ENCODE peak calls at places on chromosome 10, in six cellular contexts. T is stimulated activated CD4-positive, alpha-beta T cell treated with anti-CD3 and anti-CD28 coated beads, Interleukin-4, amount 100 ng/mL, for 4 hours; B is A549; M is activated T-cell treated with anti-CD3 and anti-CD28 coated beads, Interleukin-2, amount 50 U/mL, for 48 hours; U is NCI-H524; D is naive thymus-derived CD8-positive, alpha-beta T cell. Y is an unnamed sample.
A peak's percentile ranks its signal among the peaks of the same experiment; 100 is the strongest.

GRCh38 chr10:91088300-91089140 is 131.9 kb upstream of the PCGF5 start:
- DNase-seq in T (no peak), B (peak; percentile 23), M (no peak), U (peak; percentile 1), D (no peak), Y (peak; percentile 27)

GRCh38 chr10:82922755-82923154 is 1047.8 kb downstream of the NRG3 start:
- DNase-seq in T (no peak), B (no peak), M (no peak), U (no peak), D (no peak), Y (peak; percentile 12)

GRCh38 chr10:112815238-112816032 is 134.6 kb upstream of the TCF7L2 start:
- DNase-seq in T (no peak), B (no peak), M (no peak), U (no peak), D (no peak), Y (peak; percentile 42)

GRCh38 chr10:126661841-126662520 is 8.5 kb downstream of the C10orf90 start:
- DNase-seq in T (no peak), B (no peak), M (no peak), U (no peak), D (no peak), Y (no peak)

GRCh38 chr10:106175760-106176377 is 988.6 kb downstream of the SORCS1 start:
- DNase-seq in T (no peak), B (no peak), M (no peak), U (peak; percentile 0), D (no peak), Y (peak; percentile 50)

GRCh38 chr10:78255796-78256638 is 222.4 kb downstream of the RPS24 start:
- DNase-seq in T (no peak), B (peak; percentile 90), M (no peak), U (no peak), D (no peak), Y (peak; percentile 91)

GRCh38 chr10:58781873-58782488 is 269.3 kb downstream of the BICC1 start:
- DNase-seq in T (no peak), B (peak; percentile 51), M (no peak), U (peak; percentile 26), D (no peak), Y (peak; percentile 59)

GRCh38 chr10:26869528-26869927 is 8.8 kb upstream of the ABI1 start:
- DNase-seq in T (no peak), B (no peak), M (no peak), U (no peak), D (no peak), Y (peak; percentile 98)

GRCh38 chr10:119602241-119603095 is 5.7 kb upstream of the TIAL1 start:
- DNase-seq in T (peak; percentile 12), B (peak; percentile 21), M (peak; percentile 38), U (peak; percentile 21), D (no peak), Y (peak; percentile 56)

GRCh38 chr10:100897976-100898375 is 14.8 kb upstream of the SLF2 start:
- DNase-seq in T (no peak), B (no peak), M (no peak), U (no peak), D (no peak), Y (no peak)

GRCh38 chr10:55509168-55509567 is 708.1 kb upstream of the PCDH15 start:
- DNase-seq in T (no peak), B (no peak), M (no peak), U (no peak), D (no peak), Y (no peak)

GRCh38 chr10:64396105-64396504 is 874.9 kb downstream of the REEP3 start:
- DNase-seq in T (no peak), B (no peak), M (no peak), U (no peak), D (no peak), Y (peak; percentile 27)

GRCh38 chr10:120981601-120982381 is 130.6 kb downstream of the WDR11 start:
- DNase-seq in T (no peak), B (no peak), M (no peak), U (no peak), D (no peak), Y (no peak)

GRCh38 chr10:6563720-6564119 is 16.4 kb downstream of the PRKCQ start:
- DNase-seq in T (no peak), B (no peak), M (peak; percentile 46), U (no peak), D (no peak), Y (no peak)

GRCh38 chr10:49610015-49610734 is at the start of gene SLC18A3:
- DNase-seq in T (no peak), B (no peak), M (no peak), U (no peak), D (no peak), Y (no peak)

GRCh38 chr10:311901-312665 is 176.8 kb downstream of the ZMYND11 start:
- DNase-seq in T (no peak), B (no peak), M (no peak), U (no peak), D (no peak), Y (no peak)

GRCh38 chr10:78457804-78458483 is 424.3 kb downstream of the RPS24 start:
- DNase-seq in T (no peak), B (peak; percentile 57), M (no peak), U (no peak), D (no peak), Y (no peak)

GRCh38 chr10:62732841-62733653 is 71.5 kb upstream of the ADO start:
- DNase-seq in T (peak; percentile 41), B (no peak), M (peak; percentile 65), U (no peak), D (peak; percentile 21), Y (peak; percentile 71)

GRCh38 chr10:126476256-126476655 is 88.0 kb upstream of the ADAM12 start:
- DNase-seq in T (no peak), B (no peak), M (no peak), U (peak; percentile 61), D (no peak), Y (no peak)

GRCh38 chr10:88934900-88935672 is 17.5 kb downstream of the ACTA2 start:
- DNase-seq in T (peak; percentile 60), B (peak; percentile 59), M (peak; percentile 70), U (peak; percentile 65), D (peak; percentile 44), Y (peak; percentile 84)

GRCh38 chr10:78470267-78471103 is 436.8 kb downstream of the RPS24 start:
- DNase-seq in T (no peak), B (no peak), M (no peak), U (no peak), D (no peak), Y (peak; percentile 8)

GRCh38 chr10:107619124-107619523 is 454.6 kb upstream of the SORCS1 start:
- DNase-seq in T (no peak), B (no peak), M (no peak), U (no peak), D (no peak), Y (no peak)

GRCh38 chr10:48493083-48493871 is 111.6 kb downstream of the ARHGAP22 start:
- DNase-seq in T (no peak), B (no peak), M (no peak), U (peak; percentile 23), D (no peak), Y (peak; percentile 38)

GRCh38 chr10:24944512-24945255 is 7.7 kb downstream of the PRTFDC1 start:
- DNase-seq in T (no peak), B (peak; percentile 62), M (no peak), U (peak; percentile 60), D (no peak), Y (peak; percentile 90)

GRCh38 chr10:6270951-6271350 is 68.2 kb downstream of the PFKFB3 start:
- DNase-seq in T (no peak), B (no peak), M (no peak), U (no peak), D (no peak), Y (no peak)

GRCh38 chr10:90148121-90148855 is 446.9 kb downstream of the KIF20B start:
- DNase-seq in T (no peak), B (no peak), M (no peak), U (peak; percentile 21), D (no peak), Y (peak; percentile 60)